ENCODE peak calls at places on chromosomes 1 and 21, in nine cellular contexts. S is GM20000, T is suprapubic skin, L is left ventricle myocardium inferior, W is SK-N-SH, N is right atrium auricular region, B is uterus, K is BJ, J is mammary epithelial cell. P is an unnamed sample.

GRCh38 chr1:109290998-109291397 is 8.1 kb upstream of the PSRC1 start:
- DNase-seq in J (no peak), B (no peak), K (no peak), S (no peak), L (no peak), W (no peak), N (no peak), T (no peak), P (peak)

GRCh38 chr1:1776672-1777393 is 1.4 kb downstream of the NADK start:
- DNase-seq in T (no peak), J (no peak), S (no peak), B (no peak), K (no peak), L (no peak), N (no peak), W (no peak), P (no peak)

GRCh38 chr1:8970870-8971337 is 25.2 kb downstream of the CA6 start:
- DNase-seq in N (no peak), K (no peak), W (no peak), T (no peak), S (peak), L (no peak), J (no peak), B (no peak), P (no peak)

GRCh38 chr1:3714284-3714741 is 37.9 kb upstream of the CCDC27 start:
- DNase-seq in S (no peak), K (no peak), W (no peak), N (no peak), L (peak), J (no peak), B (no peak), T (no peak), P (no peak)

GRCh38 chr1:30760596-30761311 is 3.2 kb upstream of the LAPTM5 start:
- DNase-seq in J (no peak), N (no peak), B (no peak), L (no peak), S (no peak), W (no peak), K (no peak), T (no peak), P (no peak)

GRCh38 chr1:1680912-1681273 is 11.7 kb downstream of the SLC35E2B start:
- DNase-seq in N (no peak), L (peak), B (no peak), J (no peak), T (peak), S (no peak), W (peak), K (no peak), P (peak)

GRCh38 chr1:94329276-94329675 is 88.9 kb upstream of the ABCD3 start:
- DNase-seq in N (no peak), L (no peak), W (no peak), T (no peak), J (no peak), K (no peak), S (no peak), B (no peak), P (no peak)

GRCh38 chr1:25583519-25584370 is 32.8 kb upstream of the MAN1C1 start:
- DNase-seq in J (no peak), W (no peak), B (no peak), L (no peak), N (no peak), T (no peak), S (no peak), K (no peak), P (no peak)

GRCh38 chr21:39444406-39445145 is 1.0 kb downstream of the LCA5L start:
- DNase-seq in S (no peak), T (no peak), L (no peak), K (no peak), W (peak), J (peak), B (peak), N (no peak), P (no peak)

GRCh38 chr1:164589408-164589807 is 30.4 kb downstream of the PBX1 start:
- DNase-seq in B (no peak), W (no peak), K (no peak), T (no peak), J (no peak), L (no peak), N (no peak), S (no peak), P (no peak)

GRCh38 chr21:43209575-43210453 is 41.0 kb downstream of the CRYAA start:
- DNase-seq in W (peak), L (no peak), J (no peak), T (peak), N (peak), B (no peak), K (no peak), S (no peak), P (peak)

GRCh38 chr1:4170953-4171352 is 270.9 kb upstream of the C1orf174 start:
- DNase-seq in S (no peak), J (no peak), L (no peak), T (peak), K (no peak), W (no peak), B (no peak), N (no peak), P (no peak)

GRCh38 chr1:156727914-156728598 is at the start of gene METTL25B:
- DNase-seq in B (peak), S (peak), J (peak), L (peak), T (no peak), K (no peak), N (peak), W (peak), P (peak)

GRCh38 chr1:172678990-172679772 is 20.3 kb downstream of the FASLG start:
- DNase-seq in T (no peak), L (no peak), W (no peak), N (no peak), B (no peak), J (no peak), S (no peak), K (no peak), P (no peak)

GRCh38 chr1:183493540-183494245 is 21.4 kb downstream of the SMG7 start:
- DNase-seq in S (no peak), K (no peak), W (no peak), L (no peak), J (no peak), T (no peak), B (no peak), N (no peak), P (no peak)

GRCh38 chr1:221437924-221438323 is 304.0 kb downstream of the DUSP10 start:
- DNase-seq in W (no peak), K (no peak), J (peak), N (no peak), L (no peak), S (no peak), B (no peak), T (no peak), P (no peak)

GRCh38 chr1:64337476-64337875 is 132.5 kb upstream of the CACHD1 start:
- DNase-seq in K (no peak), S (no peak), N (no peak), T (no peak), J (no peak), W (peak), B (no peak), L (no peak), P (no peak)

GRCh38 chr21:31630062-31630711 is 29.3 kb upstream of the SOD1 start:
- DNase-seq in J (peak), S (no peak), T (no peak), K (peak), L (no peak), N (no peak), W (no peak), B (peak), P (no peak)

GRCh38 chr21:44778094-44778493 is 23.5 kb downstream of the UBE2G2 start:
- DNase-seq in W (no peak), N (no peak), L (no peak), J (no peak), T (no peak), S (no peak), B (no peak), K (no peak), P (no peak)

GRCh38 chr1:209425959-209426358 is 157.6 kb upstream of the CAMK1G start:
- DNase-seq in K (no peak), W (no peak), S (no peak), T (no peak), N (no peak), L (no peak), J (no peak), B (no peak), P (no peak)

GRCh38 chr1:184840596-184840995 is 85.9 kb upstream of the EDEM3 start:
- DNase-seq in B (no peak), N (no peak), J (no peak), S (no peak), L (no peak), T (no peak), K (no peak), W (no peak), P (no peak)

GRCh38 chr1:153485880-153486279 is 25.4 kb upstream of the S100A7 start:
- DNase-seq in S (no peak), K (no peak), J (peak), B (peak), L (no peak), T (no peak), N (no peak), W (peak), P (no peak)

GRCh38 chr1:54331843-54332688 is 74.1 kb downstream of the SSBP3 start:
- DNase-seq in K (no peak), B (no peak), S (no peak), N (no peak), T (no peak), J (no peak), W (peak), L (no peak), P (no peak)

GRCh38 chr21:45482899-45483821 is 59.1 kb downstream of the SLC19A1 start:
- DNase-seq in L (no peak), W (no peak), K (no peak), S (no peak), J (no peak), N (no peak), B (no peak), T (no peak), P (peak)

GRCh38 chr1:50084389-50084788 is 24.3 kb upstream of the ELAVL4 start:
- DNase-seq in L (no peak), S (no peak), W (no peak), T (no peak), N (no peak), K (no peak), J (no peak), B (no peak), P (no peak)

GRCh38 chr1:31095298-31095981 is 29.9 kb upstream of the PUM1 start:
- DNase-seq in L (no peak), J (peak), W (no peak), N (no peak), B (no peak), T (no peak), S (no peak), K (peak), P (no peak)

GRCh38 chr1:54307305-54307704 is 98.9 kb downstream of the SSBP3 start:
- DNase-seq in T (no peak), J (no peak), S (no peak), L (no peak), K (no peak), W (no peak), B (no peak), N (no peak), P (no peak)

GRCh38 chr1:2290595-2291510 is 62.7 kb downstream of the SKI start:
- DNase-seq in L (peak), W (no peak), T (peak), S (peak), B (peak), J (peak), N (peak), K (peak), P (peak)

GRCh38 chr1:30818568-30819243 is 61.1 kb upstream of the LAPTM5 start:
- DNase-seq in T (no peak), L (no peak), B (no peak), J (no peak), S (no peak), N (no peak), W (no peak), K (no peak), P (no peak)

GRCh38 chr1:178749581-178750166 is 24.6 kb downstream of the RALGPS2 start:
- DNase-seq in S (no peak), W (no peak), N (no peak), B (no peak), K (no peak), L (no peak), T (no peak), J (no peak), P (no peak)

GRCh38 chr1:208300084-208300770 is 56.0 kb upstream of the PLXNA2 start:
- DNase-seq in W (no peak), B (no peak), S (no peak), T (no peak), N (no peak), L (no peak), K (no peak), J (no peak), P (no peak)

GRCh38 chr1:30930631-30931173 is 22.1 kb upstream of the SDC3 start:
- DNase-seq in B (no peak), S (no peak), T (no peak), K (no peak), L (no peak), W (no peak), N (no peak), J (no peak), P (no peak)

GRCh38 chr1:3735027-3735682 is 17.1 kb upstream of the CCDC27 start:
- DNase-seq in W (no peak), J (no peak), N (no peak), L (no peak), T (no peak), S (no peak), K (no peak), B (no peak), P (no peak)

GRCh38 chr21:36186506-36187399 is 30.1 kb downstream of the DOP1B start:
- DNase-seq in L (peak), S (no peak), J (no peak), W (no peak), K (no peak), N (no peak), B (no peak), T (no peak), P (no peak)

GRCh38 chr1:169414927-169415326 is 12.3 kb downstream of the CCDC181 start:
- DNase-seq in S (no peak), W (no peak), T (no peak), L (no peak), J (no peak), N (no peak), K (no peak), B (no peak), P (no peak)

GRCh38 chr21:29318354-29318753 is 19.6 kb downstream of the BACH1 start:
- DNase-seq in S (no peak), J (no peak), K (no peak), B (no peak), N (no peak), L (no peak), W (no peak), T (no peak), P (no peak)

GRCh38 chr1:44339731-44340130 is 15.3 kb downstream of the ERI3 start:
- DNase-seq in S (no peak), N (no peak), T (no peak), J (no peak), B (no peak), L (no peak), W (no peak), K (no peak), P (no peak)

GRCh38 chr1:207990455-207990854 is 79.5 kb upstream of the CD34 start:
- DNase-seq in W (no peak), T (no peak), J (no peak), L (no peak), K (no peak), N (no peak), S (no peak), B (no peak), P (no peak)

GRCh38 chr1:24886241-24886640 is 43.8 kb downstream of the RUNX3 start:
- DNase-seq in T (peak), J (no peak), K (no peak), L (no peak), W (no peak), N (no peak), S (no peak), B (no peak), P (peak)

GRCh38 chr1:37478451-37478871 is 4.1 kb downstream of the ZC3H12A start:
- DNase-seq in S (no peak), T (peak), K (no peak), W (no peak), J (peak), L (no peak), N (peak), B (no peak), P (peak)
- TF ChIP-seq CTCF in S (no peak), T (no peak), K (no peak), W (no peak), J (no peak), L (no peak), N (no peak), B (no peak), P (no peak)

GRCh38 chr1:155174334-155175280 is 958 bp downstream of the TRIM46 start:
- DNase-seq in J (no peak), W (peak), L (no peak), T (peak), S (peak), K (no peak), B (no peak), N (peak), P (no peak)

GRCh38 chr1:155172732-155173477 is at the start of gene KRTCAP2:
- DNase-seq in S (peak), T (peak), L (peak), W (peak), N (peak), B (peak), K (peak), J (peak), P (peak)

GRCh38 chr1:155175281-155175926 is 1.8 kb downstream of the TRIM46 start:
- DNase-seq in J (no peak), B (no peak), W (no peak), T (peak), N (no peak), L (no peak), K (no peak), S (peak), P (no peak)

GRCh38 chr1:155171836-155172731 is 1.0 kb downstream of the KRTCAP2 start:
- DNase-seq in T (peak), J (no peak), S (peak), B (no peak), W (no peak), L (no peak), N (no peak), K (no peak), P (no peak)

DNA sequence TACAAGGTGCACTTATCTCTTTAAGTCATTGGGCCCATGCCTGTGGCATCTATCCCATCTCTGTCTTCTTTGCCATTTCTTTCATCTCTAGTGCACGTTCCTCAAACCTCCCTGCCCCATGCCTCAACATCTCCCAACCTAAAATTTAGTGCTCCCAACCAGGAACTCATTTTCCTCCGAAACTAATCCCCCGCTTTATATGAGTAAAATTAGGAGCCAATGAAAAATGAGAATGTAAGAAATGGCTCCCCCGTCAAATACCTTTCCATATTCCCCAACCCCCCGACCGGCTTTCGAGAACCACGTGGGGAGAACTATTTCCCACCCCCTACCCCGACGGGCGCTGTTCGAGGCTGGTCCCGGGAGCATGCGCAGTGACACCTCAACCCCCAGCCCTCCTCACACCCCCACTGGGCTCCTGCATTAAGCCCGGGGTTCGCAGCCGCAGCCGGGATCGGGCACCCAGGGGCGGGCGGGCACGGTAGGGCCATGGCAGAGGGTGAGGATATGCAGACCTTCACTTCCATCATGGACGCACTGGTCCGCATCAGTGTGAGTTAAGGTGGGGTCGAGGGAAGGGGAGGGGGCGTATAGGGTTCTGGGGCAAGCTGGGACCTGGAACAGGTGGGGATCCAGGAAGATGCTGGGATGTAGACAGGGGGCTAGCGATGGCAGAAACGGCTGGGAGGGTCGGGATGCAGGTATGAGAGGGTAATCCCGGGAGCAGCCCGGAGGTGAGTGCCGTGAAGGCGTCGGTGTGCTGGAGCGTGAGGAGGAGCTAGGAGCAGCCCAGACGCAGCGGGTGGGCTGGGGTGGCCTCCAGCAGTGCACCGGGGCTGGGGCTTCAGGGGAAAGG is at the start of gene TRIM46:
- DNase-seq in W (peak), L (no peak), K (no peak), T (peak), J (no peak), S (peak), N (peak), B (no peak), P (no peak)
- TF ChIP-seq CTCF in W (no peak), L (peak), K (no peak), T (no peak), J (no peak), S (no peak), N (peak), B (no peak), P (peak)

DNA sequence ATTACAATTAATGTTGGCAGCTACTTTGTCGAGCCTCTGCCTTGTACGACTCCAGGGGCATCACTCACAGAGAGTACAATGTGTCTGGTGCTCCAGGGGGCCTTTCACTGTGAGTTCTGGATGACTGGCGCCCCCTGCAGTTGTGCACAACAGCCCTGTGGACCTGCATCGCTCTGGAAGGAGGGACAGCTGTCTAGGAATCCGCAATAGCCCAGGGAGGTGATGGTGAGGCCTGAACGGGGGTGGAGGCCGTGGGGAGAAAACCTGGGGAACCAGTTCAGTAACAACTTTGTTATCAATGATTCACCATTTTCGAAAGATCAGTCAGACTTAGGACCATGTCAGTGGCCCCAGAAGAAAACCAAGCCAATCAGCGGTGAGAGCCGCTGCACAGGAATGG is 189.1 kb downstream of the KAZN start:
- DNase-seq in L (no peak), N (no peak), T (no peak), J (peak), W (no peak), B (no peak), K (no peak), S (no peak), P (no peak)
- TF ChIP-seq CTCF in L (no peak), N (no peak), T (no peak), J (peak), W (no peak), B (no peak), K (no peak), S (no peak), P (no peak)

GRCh38 chr1:203082571-203083462 is 3.0 kb downstream of the MYOG start:
- DNase-seq in T (peak), J (no peak), W (no peak), S (no peak), B (no peak), K (no peak), L (no peak), N (no peak), P (no peak)

GRCh38 chr1:203085528-203086406 is at the start of gene MYOG:
- DNase-seq in T (peak), W (no peak), J (no peak), N (peak), K (no peak), L (no peak), S (no peak), B (no peak), P (no peak)

GRCh38 chr1:203086992-203087763 is 1.4 kb upstream of the MYOG start:
- DNase-seq in S (no peak), W (no peak), N (no peak), B (no peak), L (no peak), T (peak), K (no peak), J (no peak), P (no peak)

GRCh38 chr1:203083463-203083921 is 2.3 kb downstream of the MYOG start:
- DNase-seq in T (peak), L (no peak), K (no peak), S (no peak), N (no peak), B (no peak), J (no peak), W (no peak), P (no peak)

GRCh38 chr1:203084588-203085527 is 954 bp downstream of the MYOG start:
- DNase-seq in B (no peak), J (no peak), W (no peak), N (peak), L (no peak), K (no peak), S (peak), T (peak), P (no peak)
- TF ChIP-seq CTCF in B (no peak), J (peak), W (peak), N (no peak), L (no peak), K (peak), S (peak), T (peak), P (peak)

GRCh38 chr1:228265167-228265566 is 57.3 kb downstream of the OBSCN start:
- DNase-seq in S (no peak), L (no peak), W (peak), T (no peak), J (no peak), N (no peak), K (no peak), B (no peak), P (no peak)
- TF ChIP-seq CTCF in S (no peak), L (peak), W (peak), T (no peak), J (peak), N (peak), K (peak), B (peak), P (no peak)